ENCODE peak calls at places on chromosomes 1 and 21, in four cellular contexts. F is effector memory CD4-positive, alpha-beta T cell; C is GM23338; Q is brain microvascular endothelial cell. J is an unnamed sample.

GRCh38 chr1:6419397-6419802 is 319 bp downstream of the HES2 start:
- DNase-seq in F (no peak), C (peak), Q (no peak), J (no peak)

GRCh38 chr1:153699116-153699515 is 20.6 kb downstream of the NPR1 start:
- DNase-seq in F (no peak), C (no peak), Q (peak), J (no peak)

GRCh38 chr1:59926381-59927243 is at the start of gene CYP2J2:
- DNase-seq in F (peak), C (peak), Q (no peak), J (peak)

GRCh38 chr1:85116856-85117255 is 68.6 kb upstream of the MCOLN3 start:
- DNase-seq in F (no peak), C (no peak), Q (no peak), J (no peak)

GRCh38 chr1:222618880-222619321 is 1.0 kb downstream of the MIA3 start:
- DNase-seq in F (no peak), C (peak), Q (no peak), J (peak)

GRCh38 chr1:23118957-23119792 is 49.5 kb downstream of the LUZP1 start:
- DNase-seq in F (peak), C (no peak), Q (no peak), J (no peak)

GRCh38 chr1:98903261-98903660 is 101.4 kb downstream of the PLPPR5 start:
- DNase-seq in F (no peak), C (no peak), Q (peak), J (no peak)

GRCh38 chr21:44756416-44757185 is 45.0 kb downstream of the UBE2G2 start:
- DNase-seq in F (no peak), C (no peak), Q (no peak), J (no peak)

GRCh38 chr1:93869653-93870052 is 9.4 kb downstream of the DNTTIP2 start:
- DNase-seq in F (no peak), C (no peak), Q (no peak), J (no peak)

GRCh38 chr1:201357211-201357610 is 20.3 kb downstream of the TNNT2 start:
- DNase-seq in F (no peak), C (no peak), Q (no peak), J (peak)

GRCh38 chr1:61642475-61643232 is 82.3 kb downstream of the TM2D1 start:
- DNase-seq in F (no peak), C (peak), Q (no peak), J (no peak)

GRCh38 chr1:29675481-29676263 is 439.4 kb downstream of the PTPRU start:
- DNase-seq in F (no peak), C (no peak), Q (no peak), J (no peak)

GRCh38 chr21:17925000-17925610 is 105.9 kb upstream of the C21orf91 start:
- DNase-seq in F (peak), C (peak), Q (peak), J (peak)

GRCh38 chr21:36661511-36662309 is 37.2 kb upstream of the SIM2 start:
- DNase-seq in F (no peak), C (peak), Q (peak), J (no peak)

GRCh38 chr1:150559627-150560010 is 10.4 kb downstream of the ADAMTSL4 start:
- DNase-seq in F (no peak), C (no peak), Q (no peak), J (no peak)

GRCh38 chr1:232837085-232837484 is 31.9 kb downstream of the MAP10 start:
- DNase-seq in F (no peak), C (no peak), Q (no peak), J (no peak)

GRCh38 chr1:50417946-50418599 is 5.2 kb downstream of the DMRTA2 start:
- DNase-seq in F (no peak), C (peak), Q (no peak), J (no peak)

GRCh38 chr1:159916240-159917051 is 8.9 kb downstream of the TAGLN2 start:
- DNase-seq in F (no peak), C (peak), Q (peak), J (no peak)

DNA sequence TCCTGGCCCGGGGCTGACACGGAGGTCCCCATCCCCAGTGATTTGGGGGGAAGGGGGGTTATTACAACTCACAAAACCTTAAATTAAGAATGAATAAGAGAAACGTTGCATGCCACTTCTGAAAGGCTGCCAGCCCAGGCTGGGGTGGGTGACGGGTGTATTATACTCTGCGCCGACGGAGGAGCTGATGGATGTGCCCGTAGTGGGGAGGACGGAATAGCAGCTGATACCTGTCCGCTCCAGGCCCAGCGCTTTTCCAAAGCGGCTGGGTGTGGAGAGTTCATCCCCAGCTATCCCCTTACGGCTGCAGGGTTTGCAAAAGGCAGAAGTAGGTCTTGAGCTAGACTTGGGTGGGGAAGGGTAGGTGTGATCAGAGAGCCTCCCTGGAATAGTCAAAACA is 63.8 kb upstream of the CASZ1 start:
- DNase-seq in F (no peak), C (no peak), Q (no peak), J (no peak)
- H3K27ac ChIP-seq in F (no peak), C (no peak), Q (no peak), J (no peak)

GRCh38 chr1:101278238-101278637 is 41.4 kb downstream of the S1PR1 start:
- DNase-seq in F (no peak), C (no peak), Q (no peak), J (no peak)
- H3K27ac ChIP-seq in F (peak), C (no peak), Q (no peak), J (no peak)

DNA sequence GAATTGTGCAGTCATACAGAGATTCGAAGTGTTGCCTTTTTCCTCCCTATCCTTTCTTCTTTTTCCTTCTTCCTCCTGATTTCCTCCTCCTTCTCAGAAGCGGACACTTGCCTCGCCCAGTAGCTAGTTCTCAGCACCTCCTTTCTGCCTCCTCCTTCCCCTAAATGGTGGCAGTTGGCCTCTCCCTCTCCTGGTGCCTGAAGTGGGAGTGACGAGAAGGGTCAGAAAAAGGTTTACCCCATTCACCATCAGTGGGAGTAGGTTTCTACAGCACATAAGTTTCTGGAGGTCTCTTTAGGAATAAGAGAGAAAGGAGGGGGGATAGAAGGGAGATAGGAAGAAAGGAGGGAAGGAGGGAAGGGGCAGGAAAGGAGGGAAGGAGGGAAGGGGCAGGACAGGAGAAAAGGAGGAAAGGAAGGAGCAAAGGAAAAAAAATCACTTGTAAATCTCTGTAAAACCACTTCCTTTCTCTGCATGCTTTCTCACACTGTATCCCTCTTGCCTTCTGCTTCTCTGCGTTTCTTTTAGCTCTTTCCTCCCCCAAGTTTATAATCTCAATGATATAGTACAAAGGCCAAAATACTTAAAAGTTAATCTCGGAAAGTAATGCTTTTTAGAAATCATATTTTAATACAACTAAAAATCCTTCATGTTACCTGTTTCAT is 20.3 kb upstream of the C1orf105 start:
- DNase-seq in F (no peak), C (no peak), Q (no peak), J (no peak)
- H3K27ac ChIP-seq in F (no peak), C (peak), Q (no peak), J (no peak)

GRCh38 chr1:228101994-228102790 is 933 bp downstream of the C1orf35 start:
- DNase-seq in F (peak), C (peak), Q (no peak), J (peak)
- H3K27ac ChIP-seq in F (peak), C (no peak), Q (peak), J (peak)

GRCh38 chr1:103110701-103111100 is 2.4 kb upstream of the COL11A1 start:
- DNase-seq in F (no peak), C (no peak), Q (no peak), J (no peak)
- H3K27ac ChIP-seq in F (no peak), C (no peak), Q (no peak), J (no peak)

DNA sequence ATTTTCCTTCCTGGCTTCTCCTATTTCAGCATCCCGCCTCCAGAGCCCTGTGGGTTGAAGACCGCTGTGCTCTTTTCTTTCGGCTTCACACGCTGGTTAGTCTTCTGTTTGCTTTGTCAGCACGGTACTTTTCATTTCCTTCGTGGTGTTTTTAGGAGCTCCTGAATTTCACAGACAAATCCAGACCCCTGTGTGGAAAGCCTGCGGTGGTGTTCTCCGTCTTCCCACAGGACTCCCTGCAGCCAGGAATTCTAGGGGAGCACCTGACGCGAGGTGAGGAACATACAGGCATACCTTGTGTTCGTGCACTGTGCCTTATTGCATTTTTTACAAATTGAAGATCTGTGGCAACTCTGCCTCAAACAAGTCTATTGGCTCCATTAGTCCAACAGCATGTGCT is 210.2 kb upstream of the MAP1LC3C start:
- DNase-seq in F (no peak), C (no peak), Q (no peak), J (no peak)
- H3K27ac ChIP-seq in F (no peak), C (no peak), Q (no peak), J (no peak)